ENCODE peak calls at places on chromosomes 5 and 9, in four cellular contexts. One of them, this sample, is unnamed.
A peak's percentile ranks its signal among the peaks of the same experiment; 100 is the strongest.

GRCh38 chr5:96629774-96630173 is 32.4 kb upstream of the CAST start:
- DNase-seq in A549: peak; percentile 61
- DNase-seq in HepG2: peak; percentile 7
- DNase-seq in HCT116: peak; percentile 22
- DNase-seq in this sample: no peak

GRCh38 chr5:139650689-139651501 is 2.7 kb downstream of the CXXC5 start:
- DNase-seq in A549: peak; percentile 56
- DNase-seq in HepG2: peak; percentile 87
- DNase-seq in HCT116: no peak
- DNase-seq in this sample: peak; percentile 81

GRCh38 chr5:126972062-126972895 is 58.1 kb downstream of the MARCHF3 start:
- DNase-seq in A549: no peak
- DNase-seq in HepG2: peak; percentile 39
- DNase-seq in HCT116: no peak
- DNase-seq in this sample: no peak

GRCh38 chr5:98458004-98458403 is 315.5 kb upstream of the RGMB start:
- DNase-seq in A549: no peak
- DNase-seq in HepG2: no peak
- DNase-seq in HCT116: no peak
- DNase-seq in this sample: no peak

GRCh38 chr5:67334383-67334782 is 137.8 kb upstream of the CD180 start:
- DNase-seq in A549: no peak
- DNase-seq in HepG2: no peak
- DNase-seq in HCT116: no peak
- DNase-seq in this sample: no peak

GRCh38 chr5:38166832-38167231 is 91.5 kb upstream of the EGFLAM start:
- DNase-seq in A549: no peak
- DNase-seq in HepG2: no peak
- DNase-seq in HCT116: no peak
- DNase-seq in this sample: no peak

GRCh38 chr9:114163517-114163924 is 8.2 kb downstream of the COL27A1 start:
- DNase-seq in A549: peak; percentile 25
- DNase-seq in HepG2: peak; percentile 45
- DNase-seq in HCT116: no peak
- DNase-seq in this sample: peak; percentile 79

GRCh38 chr5:178351950-178352349 is 119.3 kb upstream of the PHYKPL start:
- DNase-seq in A549: no peak
- DNase-seq in HepG2: no peak
- DNase-seq in HCT116: no peak
- DNase-seq in this sample: no peak

GRCh38 chr5:107023732-107024131 is 647.0 kb downstream of the EFNA5 start:
- DNase-seq in A549: no peak
- DNase-seq in HepG2: no peak
- DNase-seq in HCT116: no peak
- DNase-seq in this sample: no peak

GRCh38 chr9:129739432-129739831 is 13.4 kb downstream of the PTGES start:
- DNase-seq in A549: no peak
- DNase-seq in HepG2: no peak
- DNase-seq in HCT116: no peak
- DNase-seq in this sample: no peak

GRCh38 chr5:149485655-149486615 is 65.3 kb downstream of the CSNK1A1 start:
- DNase-seq in A549: peak; percentile 94
- DNase-seq in HepG2: peak; percentile 53
- DNase-seq in HCT116: peak; percentile 90
- DNase-seq in this sample: no peak

GRCh38 chr5:1181451-1182359 is 19.7 kb upstream of the SLC6A19 start:
- DNase-seq in A549: no peak
- DNase-seq in HepG2: peak; percentile 45
- DNase-seq in HCT116: no peak
- DNase-seq in this sample: no peak

GRCh38 chr5:1184163-1184470 is 17.3 kb upstream of the SLC6A19 start:
- DNase-seq in A549: no peak
- DNase-seq in HepG2: no peak
- DNase-seq in HCT116: no peak
- DNase-seq in this sample: no peak

GRCh38 chr5:1183424-1184162 is 17.8 kb upstream of the SLC6A19 start:
- DNase-seq in A549: no peak
- DNase-seq in HepG2: no peak
- DNase-seq in HCT116: no peak
- DNase-seq in this sample: no peak

GRCh38 chr5:1182360-1182632 is 19.1 kb upstream of the SLC6A19 start:
- DNase-seq in A549: no peak
- DNase-seq in HepG2: no peak
- DNase-seq in HCT116: no peak
- DNase-seq in this sample: no peak

DNA sequence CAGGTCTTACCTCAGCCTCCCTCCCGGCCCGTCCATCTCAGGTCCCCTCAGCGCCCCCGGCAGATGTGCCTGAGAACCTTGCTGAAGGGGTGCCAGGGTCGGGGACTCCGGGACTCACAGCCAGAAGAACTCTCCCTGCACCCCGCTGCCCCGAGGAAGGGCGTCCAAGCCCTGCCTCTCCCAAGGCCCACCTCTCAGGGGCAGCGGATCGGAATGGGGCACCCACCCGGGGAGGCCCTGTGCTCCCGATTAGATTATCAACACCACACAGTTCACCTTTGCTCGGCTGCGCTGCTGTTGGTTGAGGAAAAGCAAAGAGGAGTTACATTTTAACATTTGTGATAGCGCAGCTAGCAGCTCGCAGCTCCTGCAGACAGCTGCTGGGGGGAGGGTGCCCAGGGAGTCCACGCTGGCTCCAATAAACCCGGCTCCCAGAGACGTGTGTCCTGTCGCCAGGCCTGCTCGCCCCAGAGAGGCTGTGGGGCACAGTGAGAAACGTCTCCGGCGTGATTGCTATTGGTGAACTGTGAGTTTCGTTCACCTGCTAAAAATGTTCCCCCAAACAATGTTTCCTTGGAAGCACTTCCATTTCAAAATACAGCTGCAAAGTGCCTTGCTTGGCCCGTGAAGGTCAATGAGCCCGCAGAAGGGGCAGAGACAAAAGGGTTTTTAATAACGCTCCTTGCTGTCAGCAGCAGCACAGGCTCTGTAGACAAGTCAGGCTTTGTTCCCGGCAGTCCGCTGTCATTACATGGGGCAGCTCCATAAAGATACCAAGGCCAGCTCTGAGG is 18.6 kb upstream of the SLC6A19 start:
- DNase-seq in A549: no peak
- DNase-seq in HepG2: peak; percentile 89
- DNase-seq in HCT116: no peak
- DNase-seq in this sample: no peak
- TF ChIP-seq REST in A549: no peak
- TF ChIP-seq REST in HepG2: peak; percentile 26
- TF ChIP-seq REST in HCT116: no peak
- TF ChIP-seq REST in this sample: no peak

DNA sequence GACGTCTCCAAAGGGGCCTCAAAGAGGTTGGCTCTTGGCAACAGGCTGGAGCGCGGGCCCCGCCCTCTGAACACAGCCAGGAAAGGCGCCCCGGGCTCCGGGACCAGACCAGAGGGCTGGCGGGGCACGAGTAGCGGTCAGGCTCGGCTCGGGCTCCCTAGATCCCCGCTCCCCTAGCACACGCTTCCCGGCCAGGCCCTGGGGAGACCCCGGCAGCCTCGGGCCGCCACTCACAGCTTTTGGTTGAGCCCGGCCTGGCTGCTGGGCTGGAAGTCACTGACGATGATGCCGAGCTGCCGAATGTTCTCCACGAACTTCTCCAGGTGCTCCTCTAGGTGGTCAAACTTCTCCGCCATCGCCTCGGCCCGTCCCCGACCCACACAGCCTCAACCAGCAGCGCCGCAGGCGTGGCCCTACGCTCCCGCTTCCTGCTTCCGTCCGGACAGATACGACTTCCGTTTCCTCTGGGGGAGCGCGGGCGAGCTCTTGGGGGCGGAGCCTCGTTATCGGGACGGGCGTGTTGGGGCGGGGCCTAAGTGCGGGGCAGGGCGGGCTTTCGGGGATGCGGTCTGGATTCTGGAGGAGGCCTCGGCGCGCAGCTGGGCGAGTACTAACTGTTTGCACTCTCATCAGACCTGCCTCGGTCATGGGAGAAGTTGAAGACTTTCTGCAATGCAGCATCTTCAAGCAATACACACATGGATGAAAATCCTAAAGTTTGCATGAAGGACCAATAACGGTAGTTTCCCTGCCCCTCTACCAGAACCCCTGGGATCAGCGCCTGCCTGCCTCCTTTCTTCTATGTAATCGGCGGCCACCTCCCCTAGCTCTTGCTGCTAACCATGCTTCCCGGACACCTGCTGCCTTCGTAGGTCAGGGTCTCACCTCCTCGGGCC is at the start of gene MED10:
- DNase-seq in A549: peak; percentile 94
- DNase-seq in HepG2: peak; percentile 87
- DNase-seq in HCT116: peak; percentile 82
- DNase-seq in this sample: peak; percentile 96
- TF ChIP-seq REST in A549: no peak
- TF ChIP-seq REST in HepG2: no peak
- TF ChIP-seq REST in HCT116: no peak
- TF ChIP-seq REST in this sample: no peak

GRCh38 chr5:123428521-123429220 is 5.5 kb upstream of the CEP120 start:
- DNase-seq in A549: no peak
- DNase-seq in HepG2: peak; percentile 11
- DNase-seq in HCT116: no peak
- DNase-seq in this sample: no peak
- TF ChIP-seq REST in A549: no peak
- TF ChIP-seq REST in HepG2: no peak
- TF ChIP-seq REST in HCT116: no peak
- TF ChIP-seq REST in this sample: no peak

DNA sequence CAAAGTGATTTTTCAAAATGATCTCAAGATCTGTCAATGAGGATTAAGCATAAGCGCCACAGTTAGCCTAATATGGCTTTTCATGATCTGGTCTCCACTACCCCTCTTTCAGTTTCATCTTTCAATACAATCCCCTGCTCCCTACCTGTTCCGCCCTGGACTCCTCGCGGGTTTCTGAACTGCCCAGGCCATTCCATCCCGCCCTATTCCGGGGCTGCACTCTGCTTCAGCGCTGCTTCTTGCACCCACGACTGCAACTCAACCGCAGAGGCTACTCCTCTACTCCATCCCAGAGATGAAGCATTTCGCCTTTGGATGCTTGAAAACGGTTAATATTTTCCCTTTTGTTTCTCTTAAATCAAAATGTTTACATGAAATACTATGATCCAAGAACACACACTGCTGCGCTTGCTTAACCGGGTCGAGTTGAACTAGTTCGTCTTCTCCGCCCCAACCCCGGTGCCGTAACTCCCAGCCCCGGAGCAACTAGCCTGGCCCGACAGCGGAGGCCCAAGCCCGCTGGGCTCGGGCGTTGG is 716 bp upstream of the OTULIN start:
- DNase-seq in A549: no peak
- DNase-seq in HepG2: no peak
- DNase-seq in HCT116: no peak
- DNase-seq in this sample: no peak
- TF ChIP-seq REST in A549: no peak
- TF ChIP-seq REST in HepG2: no peak
- TF ChIP-seq REST in HCT116: no peak
- TF ChIP-seq REST in this sample: no peak

GRCh38 chr9:107819772-107820171 is 330.2 kb upstream of the KLF4 start:
- DNase-seq in A549: no peak
- DNase-seq in HepG2: no peak
- DNase-seq in HCT116: no peak
- DNase-seq in this sample: no peak
- TF ChIP-seq REST in A549: no peak
- TF ChIP-seq REST in HepG2: no peak
- TF ChIP-seq REST in HCT116: no peak
- TF ChIP-seq REST in this sample: no peak

DNA sequence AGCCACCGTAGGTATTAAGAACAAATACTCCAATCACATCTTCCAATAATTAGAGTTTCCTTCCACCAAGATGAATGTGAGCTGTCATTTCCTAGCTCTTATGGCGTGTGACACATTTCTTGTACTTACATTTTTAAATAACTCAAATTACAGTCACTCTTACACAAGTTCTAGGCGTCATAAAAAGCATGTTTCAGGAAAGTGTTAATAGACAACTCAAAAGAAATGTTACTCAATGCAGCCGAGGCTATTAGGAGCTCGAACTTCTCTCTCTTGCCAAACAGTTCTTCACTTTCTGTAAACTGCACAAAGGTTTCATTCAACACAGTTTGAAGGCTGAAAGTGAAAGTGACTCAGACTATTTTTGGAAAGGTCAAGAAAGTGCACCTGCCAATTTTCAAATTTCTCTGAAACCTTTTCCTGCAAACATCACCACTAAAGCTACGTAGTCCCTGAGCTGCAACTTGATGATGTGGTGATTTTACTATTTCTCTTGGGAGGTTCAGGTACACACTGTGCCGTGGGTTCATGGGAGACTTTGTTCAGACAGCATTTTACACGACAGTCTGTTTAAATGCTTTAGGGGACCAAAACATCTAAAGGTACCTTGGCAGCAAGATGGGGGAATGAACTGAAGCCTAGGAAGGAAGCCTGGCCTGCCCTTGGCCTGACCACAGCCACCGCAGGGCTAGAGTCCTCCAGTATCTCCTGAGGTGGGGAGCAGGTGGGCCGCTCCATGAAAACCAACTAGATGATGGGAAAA is 153.6 kb downstream of the AUH start:
- DNase-seq in A549: no peak
- DNase-seq in HepG2: peak; percentile 88
- DNase-seq in HCT116: no peak
- DNase-seq in this sample: no peak
- TF ChIP-seq REST in A549: no peak
- TF ChIP-seq REST in HepG2: no peak
- TF ChIP-seq REST in HCT116: no peak
- TF ChIP-seq REST in this sample: no peak

GRCh38 chr5:27875148-27875547 is 836.8 kb upstream of the CDH9 start:
- DNase-seq in A549: no peak
- DNase-seq in HepG2: no peak
- DNase-seq in HCT116: no peak
- DNase-seq in this sample: no peak
- TF ChIP-seq REST in A549: no peak
- TF ChIP-seq REST in HepG2: no peak
- TF ChIP-seq REST in HCT116: no peak
- TF ChIP-seq REST in this sample: no peak